ENCODE peak calls at places on chromosomes 6 and 20, in four cellular contexts. T, J, K and B are unnamed samples.

GRCh38 chr20:2713285-2713684 is 20.7 kb downstream of the EBF4 start:
- ATAC-seq in J (no peak), K (peak), T (peak), B (no peak)

GRCh38 chr6:155181498-155181897 is 82.3 kb upstream of the CLDN20 start:
- ATAC-seq in T (no peak), K (no peak), J (no peak), B (no peak)

GRCh38 chr6:129267028-129267427 is 384.1 kb downstream of the LAMA2 start:
- ATAC-seq in J (no peak), K (no peak), T (no peak), B (no peak)

GRCh38 chr20:22312744-22313346 is 271.5 kb downstream of the FOXA2 start:
- ATAC-seq in J (no peak), T (peak), K (peak), B (no peak)

GRCh38 chr6:15481892-15482291 is 180.9 kb downstream of the DTNBP1 start:
- ATAC-seq in J (no peak), K (no peak), T (no peak), B (no peak)

GRCh38 chr20:17651761-17652388 is 30.2 kb downstream of the RRBP1 start:
- ATAC-seq in J (no peak), T (peak), K (peak), B (no peak)

GRCh38 chr20:22579711-22580697 is 4.4 kb downstream of the FOXA2 start:
- ATAC-seq in J (no peak), T (no peak), K (peak), B (no peak)

GRCh38 chr6:29524444-29524843 is 35.1 kb downstream of the UBD start:
- ATAC-seq in T (no peak), K (no peak), J (no peak), B (no peak)

GRCh38 chr20:37081717-37082289 is 14.0 kb downstream of the RBL1 start:
- ATAC-seq in J (no peak), T (peak), K (peak), B (no peak)

GRCh38 chr6:6994796-6995195 is 113.0 kb upstream of the RREB1 start:
- ATAC-seq in J (no peak), K (peak), T (no peak), B (no peak)

GRCh38 chr6:148317051-148317450 is 25.6 kb upstream of the SASH1 start:
- ATAC-seq in J (no peak), T (no peak), K (no peak), B (no peak)

GRCh38 chr6:5398530-5398929 is 137.2 kb downstream of the FARS2 start:
- ATAC-seq in T (peak), J (no peak), K (peak), B (no peak)

GRCh38 chr6:163354085-163354484 is 60.4 kb upstream of the QKI start:
- ATAC-seq in J (peak), T (no peak), K (peak), B (peak)

GRCh38 chr6:166466178-166467122 is 83.7 kb upstream of the MPC1 start:
- ATAC-seq in T (peak), K (peak), J (peak), B (peak)

GRCh38 chr20:56414842-56415765 is 3.0 kb downstream of the CASS4 start:
- ATAC-seq in J (no peak), K (no peak), T (no peak), B (no peak)

GRCh38 chr6:169978615-169979161 is 227.3 kb downstream of the ERMARD start:
- ATAC-seq in J (no peak), T (no peak), K (no peak), B (no peak)

GRCh38 chr6:47141963-47142362 is 99.8 kb upstream of the ADGRF1 start:
- ATAC-seq in T (no peak), K (no peak), J (no peak), B (no peak)

GRCh38 chr6:5388319-5388718 is 127.0 kb downstream of the FARS2 start:
- ATAC-seq in J (no peak), T (no peak), K (no peak), B (no peak)

GRCh38 chr6:2403546-2403945 is 158.1 kb upstream of the GMDS start:
- ATAC-seq in K (no peak), T (no peak), J (no peak), B (no peak)

GRCh38 chr6:72699142-72699541 is 77.3 kb downstream of the KCNQ5 start:
- ATAC-seq in J (no peak), K (no peak), T (no peak), B (no peak)

GRCh38 chr6:18260448-18261106 is 3.8 kb downstream of the DEK start:
- ATAC-seq in J (no peak), K (no peak), T (no peak), B (no peak)

GRCh38 chr6:71489736-71490135 is 201.1 kb downstream of the OGFRL1 start:
- ATAC-seq in T (peak), K (no peak), J (no peak), B (peak)

GRCh38 chr20:35599776-35600120 is 15.9 kb upstream of the SPAG4 start:
- ATAC-seq in J (no peak), T (no peak), K (no peak), B (no peak)

GRCh38 chr6:164039954-164040375 is 625.4 kb downstream of the QKI start:
- ATAC-seq in T (no peak), K (peak), J (peak), B (peak)

GRCh38 chr20:62918830-62919229 is 7.5 kb downstream of the DIDO1 start:
- ATAC-seq in J (no peak), K (no peak), T (no peak), B (no peak)

GRCh38 chr6:168658059-168658458 is 217.1 kb downstream of the SMOC2 start:
- ATAC-seq in K (no peak), T (no peak), J (peak), B (no peak)

GRCh38 chr6:168277274-168277669 is 42.3 kb downstream of the DACT2 start:
- ATAC-seq in T (no peak), K (no peak), J (no peak), B (no peak)

GRCh38 chr20:5171790-5172164 is 45.0 kb downstream of the CDS2 start:
- ATAC-seq in K (no peak), J (no peak), T (no peak), B (no peak)

GRCh38 chr20:44079968-44080560 is 106.9 kb downstream of the JPH2 start:
- ATAC-seq in K (no peak), T (peak), J (no peak), B (no peak)

DNA sequence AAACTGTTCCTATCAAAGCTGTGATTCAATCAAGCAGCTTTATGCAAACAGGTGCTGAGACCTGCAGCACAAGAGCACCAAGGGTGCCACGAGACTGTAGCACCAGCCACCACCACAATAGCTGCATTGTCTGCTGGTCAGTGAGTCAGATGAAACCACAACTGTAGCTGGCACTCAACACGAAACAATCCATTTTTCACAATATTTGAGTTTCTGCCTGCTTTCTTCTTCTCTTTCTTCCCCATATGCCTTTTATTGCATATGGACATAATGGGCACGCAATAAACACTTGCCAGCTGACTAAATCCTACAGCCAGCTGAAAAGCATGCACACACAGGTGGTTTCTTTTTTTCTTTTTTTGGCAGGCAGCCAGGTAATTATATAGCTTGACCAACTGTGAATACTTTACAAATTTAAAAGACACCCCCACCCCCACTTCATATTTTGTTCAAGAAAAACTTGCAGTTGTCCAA is 16.6 kb downstream of the SLC2A12 start:
- ATAC-seq in J (no peak), T (peak), K (no peak), B (no peak)
- H3K27ac ChIP-seq in J (no peak), T (peak), K (no peak), B (no peak)

DNA sequence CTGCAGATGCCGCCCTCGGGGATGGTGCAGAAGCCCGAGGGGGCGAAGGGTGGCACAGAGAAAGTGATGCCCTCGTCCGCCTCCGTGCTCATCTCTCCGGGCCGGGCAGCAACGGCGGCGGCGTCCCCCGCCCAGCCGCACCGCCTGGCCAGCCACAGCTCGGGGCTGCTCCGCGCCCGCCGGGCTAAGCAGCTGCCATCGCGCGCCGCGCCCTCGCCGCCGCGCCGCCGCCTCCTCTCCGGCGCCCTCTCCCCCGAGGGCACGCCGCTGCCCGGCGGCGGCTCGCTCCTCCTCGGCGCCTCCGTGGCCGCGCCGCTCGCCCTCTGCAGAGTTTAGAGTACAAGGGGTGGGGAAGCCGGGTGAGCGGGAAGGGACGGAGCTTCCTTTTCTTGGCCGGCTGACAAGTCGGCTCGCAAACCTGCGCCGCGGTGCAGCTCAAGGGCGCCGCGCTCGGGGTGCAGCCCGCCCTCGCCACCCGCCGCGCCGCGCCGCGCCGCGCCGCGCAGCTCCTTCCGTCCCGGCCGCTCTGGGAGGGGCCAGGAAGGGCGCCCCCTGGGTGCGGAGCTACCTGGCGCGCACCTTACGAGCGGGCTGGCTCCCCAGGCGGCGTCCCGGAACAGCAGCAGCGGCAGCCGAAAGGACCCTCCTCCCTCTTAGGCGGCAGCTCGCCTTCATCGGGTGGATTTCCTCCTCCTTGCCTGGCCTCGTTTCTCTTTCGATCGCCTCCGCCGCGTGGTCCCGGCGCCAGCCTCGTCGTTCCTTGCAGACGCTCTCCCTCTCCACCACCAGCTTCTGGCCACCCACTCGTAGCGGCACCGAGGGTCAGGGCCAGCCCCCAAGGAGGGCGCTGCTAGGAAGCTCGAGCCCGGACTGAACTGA is at the start of gene MAP3K5:
- ATAC-seq in J (peak), T (peak), K (peak), B (peak)
- TF ChIP-seq POLR2A in J (peak), T (peak), K (peak), B (peak)

GRCh38 chr6:158911746-158912158 is 88.2 kb downstream of the RSPH3 start:
- ATAC-seq in J (peak), T (no peak), K (no peak), B (no peak)

GRCh38 chr6:158908596-158908995 is 89.4 kb upstream of the EZR start:
- ATAC-seq in K (no peak), T (no peak), J (no peak), B (no peak)

GRCh38 chr6:158910484-158911075 is 89.4 kb downstream of the RSPH3 start:
- ATAC-seq in T (no peak), K (no peak), J (peak), B (no peak)

GRCh38 chr6:158907931-158908330 is 88.8 kb upstream of the EZR start:
- ATAC-seq in T (no peak), J (no peak), K (no peak), B (no peak)

DNA sequence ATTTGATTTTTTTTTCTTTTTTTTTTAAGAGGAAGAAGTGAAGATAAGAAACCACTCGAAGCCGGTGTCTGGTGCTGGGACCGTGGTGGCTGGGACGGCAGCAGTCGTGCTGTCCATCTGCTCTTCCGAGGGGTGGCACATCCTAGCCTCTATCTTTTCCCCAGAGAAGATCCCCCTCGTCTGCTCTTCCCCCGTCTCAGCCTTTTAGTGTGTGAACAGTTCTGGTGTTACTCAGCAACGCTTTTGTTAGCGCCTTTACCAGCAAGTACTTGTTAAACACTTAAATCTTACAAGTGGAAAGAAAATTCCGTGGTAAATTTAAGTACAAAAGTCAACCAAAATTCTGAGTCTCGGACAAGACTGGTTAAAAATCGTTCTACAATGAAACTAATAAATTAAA is 90.1 kb downstream of the RSPH3 start:
- ATAC-seq in T (no peak), K (no peak), J (peak), B (no peak)
- H3K27ac ChIP-seq in T (no peak), K (no peak), J (peak), B (no peak)

GRCh38 chr20:42272516-42272915 is 654.3 kb upstream of the CHD6 start:
- ATAC-seq in T (no peak), J (no peak), K (no peak), B (no peak)
- TF ChIP-seq POLR2A in T (no peak), J (no peak), K (no peak), B (no peak)

DNA sequence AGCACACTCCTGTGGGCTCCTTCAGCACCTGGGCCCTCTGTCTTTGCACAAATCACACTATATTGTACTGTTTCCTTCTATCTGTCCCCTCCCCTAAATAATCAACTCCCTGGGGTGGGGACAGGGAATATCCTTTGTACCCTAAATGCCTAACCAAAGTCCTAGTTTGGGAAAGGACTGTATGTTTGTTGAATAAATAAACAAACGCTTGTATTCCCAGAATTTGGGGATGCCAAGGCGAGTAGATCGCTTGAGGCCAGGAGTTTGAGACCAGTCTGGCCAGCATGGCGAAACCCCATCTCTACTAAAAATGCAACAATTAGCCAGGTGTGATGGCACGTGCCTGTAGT is 322.7 kb downstream of the SYNE1 start:
- ATAC-seq in K (peak), T (no peak), J (no peak), B (no peak)
- H3K27ac ChIP-seq in K (peak), T (peak), J (peak), B (peak)

GRCh38 chr6:8103726-8104125 is 1.4 kb upstream of the EEF1E1 start:
- ATAC-seq in K (no peak), T (no peak), J (no peak), B (no peak)

GRCh38 chr6:8100159-8100854 is 2.0 kb downstream of the EEF1E1 start:
- ATAC-seq in T (no peak), K (no peak), J (no peak), B (no peak)

GRCh38 chr6:8108031-8108660 is 5.8 kb upstream of the EEF1E1 start:
- ATAC-seq in J (no peak), T (peak), K (peak), B (no peak)

GRCh38 chr6:8102122-8102958 is at the start of gene EEF1E1:
- ATAC-seq in K (peak), T (peak), J (peak), B (peak)
- TF ChIP-seq POLR2A in K (peak), T (peak), J (peak), B (peak)

GRCh38 chr6:136331461-136331860 is 41.8 kb upstream of the BCLAF1 start:
- ATAC-seq in K (no peak), J (no peak), T (no peak), B (no peak)

GRCh38 chr6:136323431-136324112 is 33.9 kb upstream of the BCLAF1 start:
- ATAC-seq in K (no peak), T (no peak), J (peak), B (no peak)

GRCh38 chr6:136330634-136331033 is 41.0 kb upstream of the BCLAF1 start:
- ATAC-seq in K (no peak), T (no peak), J (no peak), B (no peak)

GRCh38 chr6:136324981-136325380 is 35.3 kb upstream of the BCLAF1 start:
- ATAC-seq in K (no peak), T (no peak), J (peak), B (no peak)

DNA sequence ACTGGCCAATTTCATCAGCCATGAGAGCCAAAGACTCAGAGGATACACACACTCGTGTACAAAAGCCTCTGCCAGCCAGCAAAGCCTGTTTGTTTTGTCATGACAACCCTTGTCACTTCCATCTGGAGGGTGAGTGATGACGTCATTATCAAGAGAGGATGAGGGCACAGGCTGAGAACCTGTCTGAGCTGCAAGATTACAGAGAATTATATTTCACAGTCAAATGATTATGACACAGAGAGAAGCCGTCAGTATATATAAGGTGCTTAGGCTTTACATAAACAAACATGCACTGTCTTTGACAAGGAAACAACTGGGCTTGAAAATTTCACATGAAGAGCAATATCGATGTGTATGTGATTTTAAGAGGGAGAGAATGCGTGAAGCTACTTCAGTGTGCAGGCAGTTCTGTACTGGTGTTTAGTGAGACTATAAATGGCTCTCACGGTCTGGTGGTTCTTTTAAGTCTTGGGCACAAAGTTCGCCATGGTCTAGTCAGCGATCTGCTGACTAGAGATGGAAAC is 36.5 kb upstream of the BCLAF1 start:
- ATAC-seq in K (no peak), T (peak), J (no peak), B (no peak)
- H3K27ac ChIP-seq in K (no peak), T (no peak), J (no peak), B (no peak)

DNA sequence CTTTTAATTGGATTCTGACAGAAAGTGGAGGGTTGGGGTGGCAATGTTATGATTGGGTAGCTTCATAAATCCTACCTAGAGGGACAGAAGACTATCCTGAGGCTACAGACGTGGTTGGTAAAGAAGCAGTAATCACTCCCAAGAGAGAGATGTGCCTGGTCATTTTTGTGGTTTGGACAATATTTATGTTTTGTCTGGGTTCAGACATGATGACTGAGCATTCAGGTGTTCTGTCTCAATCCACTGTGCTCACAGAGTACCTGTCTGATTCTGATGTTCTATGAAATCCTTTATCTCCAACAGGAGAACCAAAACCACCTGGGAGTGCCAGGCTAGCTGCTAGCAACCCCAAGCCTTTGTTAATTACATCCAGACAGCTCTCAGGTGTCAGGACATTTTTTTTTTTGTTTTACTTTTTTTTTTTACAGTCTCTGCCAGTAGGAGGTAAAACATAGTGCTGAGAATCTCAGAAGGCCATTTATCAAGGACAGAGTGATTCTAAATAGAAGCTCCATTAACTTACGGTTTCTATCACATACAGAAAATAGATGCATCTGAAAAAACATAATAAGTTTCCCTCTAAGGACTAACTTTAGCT is 1.6 kb upstream of the HLA-DQA1 start:
- ATAC-seq in K (no peak), T (no peak), J (no peak), B (no peak)
- TF ChIP-seq POLR2A in K (no peak), T (no peak), J (no peak), B (no peak)

DNA sequence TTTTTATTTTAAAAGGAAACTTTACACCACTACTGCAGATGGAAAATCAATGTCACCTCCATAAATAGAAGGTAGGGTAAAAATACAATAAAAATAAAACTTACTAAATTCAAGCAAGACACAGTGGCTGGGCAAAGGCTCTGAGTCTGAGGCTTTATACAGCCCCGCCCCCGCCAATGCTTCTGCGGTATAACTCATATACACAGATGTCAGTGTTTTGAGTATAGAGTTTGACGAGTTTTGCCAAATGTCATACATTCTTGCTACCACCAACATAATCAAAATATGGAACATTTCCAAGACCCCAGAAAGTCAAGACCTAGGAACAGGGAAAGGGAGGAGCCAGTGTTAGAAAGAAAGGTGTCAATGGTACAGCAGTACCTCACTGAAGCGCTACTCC is 12.8 kb downstream of the NFATC2 start:
- ATAC-seq in T (no peak), K (no peak), J (no peak), B (no peak)
- H3K27ac ChIP-seq in T (no peak), K (no peak), J (no peak), B (no peak)